ENCODE peak calls at places on chromosomes 4 and X, in seven cellular contexts. One of them, this sample, is unnamed.

GRCh38 chrX:53288173-53288572 is 6.8 kb upstream of the IQSEC2 start:
- DNase-seq in PC-3: no peak
- DNase-seq in GM23248: no peak
- DNase-seq in hepatocyte: no peak
- DNase-seq in PC-9: no peak
- DNase-seq in SK-N-SH: peak; percentile 81
- DNase-seq in MM.1S: no peak
- DNase-seq in this sample: no peak

GRCh38 chr4:76430519-76431388 is 4.3 kb upstream of the SHROOM3 start:
- DNase-seq in PC-3: peak; percentile 71
- DNase-seq in GM23248: peak; percentile 63
- DNase-seq in hepatocyte: peak; percentile 71
- DNase-seq in PC-9: peak; percentile 55
- DNase-seq in SK-N-SH: peak; percentile 67
- DNase-seq in MM.1S: peak; percentile 79
- DNase-seq in this sample: peak; percentile 50

GRCh38 chr4:40000711-40001110 is 23.0 kb upstream of the PDS5A start:
- DNase-seq in PC-3: no peak
- DNase-seq in GM23248: no peak
- DNase-seq in hepatocyte: no peak
- DNase-seq in PC-9: no peak
- DNase-seq in SK-N-SH: no peak
- DNase-seq in MM.1S: no peak
- DNase-seq in this sample: no peak

GRCh38 chrX:119155416-119156035 is 27.9 kb upstream of the KIAA1210 start:
- DNase-seq in PC-3: peak; percentile 95
- DNase-seq in GM23248: peak; percentile 83
- DNase-seq in hepatocyte: peak; percentile 39
- DNase-seq in PC-9: peak; percentile 56
- DNase-seq in SK-N-SH: no peak
- DNase-seq in MM.1S: no peak
- DNase-seq in this sample: no peak

GRCh38 chr4:5753766-5754528 is 42.9 kb downstream of the EVC start:
- DNase-seq in PC-3: peak; percentile 82
- DNase-seq in GM23248: peak; percentile 87
- DNase-seq in hepatocyte: peak; percentile 19
- DNase-seq in PC-9: peak; percentile 70
- DNase-seq in SK-N-SH: no peak
- DNase-seq in MM.1S: no peak
- DNase-seq in this sample: peak; percentile 71

GRCh38 chr4:97987019-97987648 is 156.1 kb downstream of the STPG2 start:
- DNase-seq in PC-3: peak; percentile 56
- DNase-seq in GM23248: peak; percentile 31
- DNase-seq in hepatocyte: peak; percentile 67
- DNase-seq in PC-9: no peak
- DNase-seq in SK-N-SH: peak; percentile 41
- DNase-seq in MM.1S: peak; percentile 59
- DNase-seq in this sample: peak; percentile 44

GRCh38 chrX:154696328-154697045 is 43.1 kb upstream of the CTAG2 start:
- DNase-seq in PC-3: peak; percentile 71
- DNase-seq in GM23248: peak; percentile 83
- DNase-seq in hepatocyte: no peak
- DNase-seq in PC-9: no peak
- DNase-seq in SK-N-SH: no peak
- DNase-seq in MM.1S: no peak
- DNase-seq in this sample: no peak

GRCh38 chr4:113952452-113953029 is 26.9 kb downstream of the ARSJ start:
- DNase-seq in PC-3: peak; percentile 74
- DNase-seq in GM23248: peak; percentile 63
- DNase-seq in hepatocyte: peak; percentile 62
- DNase-seq in PC-9: no peak
- DNase-seq in SK-N-SH: peak; percentile 22
- DNase-seq in MM.1S: peak; percentile 28
- DNase-seq in this sample: peak; percentile 64

GRCh38 chr4:182697094-182697493 is 220.1 kb downstream of the DCTD start:
- DNase-seq in PC-3: no peak
- DNase-seq in GM23248: no peak
- DNase-seq in hepatocyte: no peak
- DNase-seq in PC-9: no peak
- DNase-seq in SK-N-SH: no peak
- DNase-seq in MM.1S: no peak
- DNase-seq in this sample: no peak

GRCh38 chr4:26325191-26325590 is 4.4 kb downstream of the RBPJ start:
- DNase-seq in PC-3: peak; percentile 50
- DNase-seq in GM23248: peak; percentile 65
- DNase-seq in hepatocyte: peak; percentile 34
- DNase-seq in PC-9: no peak
- DNase-seq in SK-N-SH: peak; percentile 33
- DNase-seq in MM.1S: peak; percentile 45
- DNase-seq in this sample: peak; percentile 35

GRCh38 chr4:157221895-157222763 is 1.6 kb downstream of the GRIA2 start:
- DNase-seq in PC-3: no peak
- DNase-seq in GM23248: peak; percentile 12
- DNase-seq in hepatocyte: peak; percentile 69
- DNase-seq in PC-9: no peak
- DNase-seq in SK-N-SH: peak; percentile 84
- DNase-seq in MM.1S: no peak
- DNase-seq in this sample: no peak

GRCh38 chrX:150768132-150768485 is 74.9 kb downstream of the MTMR1 start:
- DNase-seq in PC-3: no peak
- DNase-seq in GM23248: no peak
- DNase-seq in hepatocyte: peak; percentile 30
- DNase-seq in PC-9: no peak
- DNase-seq in SK-N-SH: no peak
- DNase-seq in MM.1S: no peak
- DNase-seq in this sample: no peak

GRCh38 chrX:120560405-120560841 is 339 bp downstream of the CUL4B start:
- DNase-seq in PC-3: peak; percentile 42
- DNase-seq in GM23248: peak; percentile 67
- DNase-seq in hepatocyte: peak; percentile 44
- DNase-seq in PC-9: peak; percentile 44
- DNase-seq in SK-N-SH: no peak
- DNase-seq in MM.1S: peak; percentile 52
- DNase-seq in this sample: no peak

GRCh38 chrX:40653535-40653934 is 6.2 kb upstream of the CXorf38 start:
- DNase-seq in PC-3: no peak
- DNase-seq in GM23248: no peak
- DNase-seq in hepatocyte: no peak
- DNase-seq in PC-9: no peak
- DNase-seq in SK-N-SH: no peak
- DNase-seq in MM.1S: no peak
- DNase-seq in this sample: no peak

GRCh38 chr4:177283167-177283566 is 26.5 kb upstream of the NEIL3 start:
- DNase-seq in PC-3: no peak
- DNase-seq in GM23248: peak; percentile 70
- DNase-seq in hepatocyte: no peak
- DNase-seq in PC-9: no peak
- DNase-seq in SK-N-SH: no peak
- DNase-seq in MM.1S: no peak
- DNase-seq in this sample: no peak

GRCh38 chr4:177282284-177282683 is 27.4 kb upstream of the NEIL3 start:
- DNase-seq in PC-3: no peak
- DNase-seq in GM23248: no peak
- DNase-seq in hepatocyte: no peak
- DNase-seq in PC-9: no peak
- DNase-seq in SK-N-SH: peak; percentile 51
- DNase-seq in MM.1S: no peak
- DNase-seq in this sample: no peak

GRCh38 chr4:177285953-177286352 is 23.7 kb upstream of the NEIL3 start:
- DNase-seq in PC-3: no peak
- DNase-seq in GM23248: no peak
- DNase-seq in hepatocyte: no peak
- DNase-seq in PC-9: no peak
- DNase-seq in SK-N-SH: no peak
- DNase-seq in MM.1S: no peak
- DNase-seq in this sample: no peak

GRCh38 chr4:177275999-177276398 is 33.7 kb upstream of the NEIL3 start:
- DNase-seq in PC-3: no peak
- DNase-seq in GM23248: no peak
- DNase-seq in hepatocyte: no peak
- DNase-seq in PC-9: no peak
- DNase-seq in SK-N-SH: no peak
- DNase-seq in MM.1S: no peak
- DNase-seq in this sample: no peak

DNA sequence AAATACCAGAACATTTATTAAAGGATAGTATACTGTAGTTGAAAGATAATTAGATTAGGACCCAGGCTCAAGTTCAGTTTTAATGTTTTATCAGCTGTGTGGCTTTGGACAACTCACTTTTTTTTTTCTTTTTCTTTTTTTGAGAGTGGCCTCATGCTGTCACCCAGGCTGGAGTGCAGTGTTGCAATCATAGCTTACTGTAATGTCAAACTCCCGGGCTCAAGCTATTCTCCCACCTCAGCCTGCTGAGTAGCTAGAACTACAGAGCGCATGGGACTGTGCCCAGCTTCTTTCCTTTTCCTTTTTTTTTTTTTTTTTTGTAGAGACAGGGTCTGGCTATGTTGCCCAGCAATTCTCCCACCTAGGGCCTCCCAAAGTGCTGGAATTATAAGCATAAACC is 28.1 kb upstream of the NEIL3 start:
- DNase-seq in PC-3: no peak
- DNase-seq in GM23248: peak; percentile 34
- DNase-seq in hepatocyte: peak; percentile 13
- DNase-seq in PC-9: no peak
- DNase-seq in SK-N-SH: no peak
- DNase-seq in MM.1S: no peak
- DNase-seq in this sample: no peak
- H3K9me2 ChIP-seq in PC-3: no peaks in the 10 kb centered on the region
- H3K9me2 ChIP-seq in GM23248: no peaks in the 10 kb centered on the region
- H3K9me2 ChIP-seq in hepatocyte: no peaks in the 10 kb centered on the region
- H3K9me2 ChIP-seq in PC-9: no peaks in the 10 kb centered on the region
- H3K9me2 ChIP-seq in SK-N-SH: no peaks in the 10 kb centered on the region
- H3K9me2 ChIP-seq in MM.1S: no peaks in the 10 kb centered on the region
- H3K9me2 ChIP-seq in this sample: no peaks in the 10 kb centered on the region

GRCh38 chrX:73849054-73849453 is 286.1 kb downstream of the CHIC1 start:
- DNase-seq in PC-3: no peak
- DNase-seq in GM23248: no peak
- DNase-seq in hepatocyte: no peak
- DNase-seq in PC-9: no peak
- DNase-seq in SK-N-SH: no peak
- DNase-seq in MM.1S: no peak
- DNase-seq in this sample: no peak

GRCh38 chrX:73850124-73851013 is 287.4 kb downstream of the CHIC1 start:
- DNase-seq in PC-3: peak; percentile 58
- DNase-seq in GM23248: peak; percentile 23
- DNase-seq in hepatocyte: peak; percentile 13
- DNase-seq in PC-9: no peak
- DNase-seq in SK-N-SH: peak; percentile 44
- DNase-seq in MM.1S: peak; percentile 50
- DNase-seq in this sample: peak; percentile 7

GRCh38 chrX:73847991-73848390 is 285.0 kb downstream of the CHIC1 start:
- DNase-seq in PC-3: no peak
- DNase-seq in GM23248: no peak
- DNase-seq in hepatocyte: no peak
- DNase-seq in PC-9: no peak
- DNase-seq in SK-N-SH: no peak
- DNase-seq in MM.1S: no peak
- DNase-seq in this sample: no peak

GRCh38 chrX:73852022-73852421 is 289.0 kb downstream of the CHIC1 start:
- DNase-seq in PC-3: no peak
- DNase-seq in GM23248: no peak
- DNase-seq in hepatocyte: no peak
- DNase-seq in PC-9: no peak
- DNase-seq in SK-N-SH: no peak
- DNase-seq in MM.1S: no peak
- DNase-seq in this sample: no peak

GRCh38 chrX:73851014-73852009 is 288.3 kb downstream of the CHIC1 start:
- DNase-seq in PC-3: no peak
- DNase-seq in GM23248: no peak
- DNase-seq in hepatocyte: no peak
- DNase-seq in PC-9: no peak
- DNase-seq in SK-N-SH: peak; percentile 70
- DNase-seq in MM.1S: peak; percentile 85
- DNase-seq in this sample: no peak
- H3K79me2 ChIP-seq in PC-3: no peaks in the 10 kb centered on the region
- H3K79me2 ChIP-seq in GM23248: no peaks in the 10 kb centered on the region
- H3K79me2 ChIP-seq in hepatocyte: no peaks in the 10 kb centered on the region
- H3K79me2 ChIP-seq in PC-9: no peaks in the 10 kb centered on the region
- H3K79me2 ChIP-seq in SK-N-SH: peaks cover 55% of the 10 kb centered on the region
- H3K79me2 ChIP-seq in MM.1S: peaks cover 58% of the 10 kb centered on the region
- H3K79me2 ChIP-seq in this sample: no peaks in the 10 kb centered on the region

DNA sequence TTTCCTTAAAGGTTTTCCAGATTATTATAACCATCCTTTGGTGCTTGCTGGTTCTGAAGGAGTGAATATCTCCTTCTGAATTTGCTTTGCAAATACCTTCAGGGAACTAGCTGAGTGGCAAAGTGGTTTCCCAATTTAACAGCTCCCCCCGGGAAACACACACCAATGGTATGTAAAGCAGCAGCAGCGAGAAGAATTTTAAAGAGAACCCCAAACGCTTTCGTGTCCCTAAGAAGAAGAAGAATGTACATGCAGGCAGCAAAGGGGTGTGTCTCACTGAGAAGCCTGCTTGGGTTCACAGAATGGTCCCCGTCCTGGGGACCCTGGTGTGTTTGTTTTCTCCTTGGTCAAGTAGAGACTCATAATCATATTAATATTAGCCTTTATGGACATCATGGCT is 4.2 kb upstream of the AKAP17A start:
- DNase-seq in PC-3: no peak
- DNase-seq in GM23248: no peak
- DNase-seq in hepatocyte: no peak
- DNase-seq in PC-9: no peak
- DNase-seq in SK-N-SH: no peak
- DNase-seq in MM.1S: peak; percentile 13
- DNase-seq in this sample: no peak
- H3K9me2 ChIP-seq in PC-3: no peaks in the 10 kb centered on the region
- H3K9me2 ChIP-seq in GM23248: no peaks in the 10 kb centered on the region
- H3K9me2 ChIP-seq in hepatocyte: no peaks in the 10 kb centered on the region
- H3K9me2 ChIP-seq in PC-9: no peaks in the 10 kb centered on the region
- H3K9me2 ChIP-seq in SK-N-SH: no peaks in the 10 kb centered on the region
- H3K9me2 ChIP-seq in MM.1S: no peaks in the 10 kb centered on the region
- H3K9me2 ChIP-seq in this sample: no peaks in the 10 kb centered on the region

DNA sequence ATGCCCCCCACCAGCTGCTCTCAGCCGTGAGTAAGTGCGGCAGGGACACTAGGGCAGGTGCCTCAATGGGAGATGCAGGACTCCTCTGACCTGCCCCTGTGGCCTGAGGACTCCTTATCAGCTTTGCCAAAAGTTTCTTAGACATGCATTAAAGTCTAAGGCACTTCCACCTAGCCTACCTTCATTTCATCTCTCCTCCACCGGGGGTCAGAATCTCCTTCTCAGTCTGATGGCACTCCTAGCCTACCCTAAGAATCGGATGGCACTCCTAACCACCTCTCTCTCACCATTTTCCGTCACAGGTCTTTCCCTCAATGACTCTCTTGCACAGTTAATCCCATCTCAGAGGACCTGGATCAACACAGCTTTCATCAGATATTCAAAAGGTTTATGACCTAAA is 85.9 kb downstream of the OTC start:
- DNase-seq in PC-3: no peak
- DNase-seq in GM23248: no peak
- DNase-seq in hepatocyte: no peak
- DNase-seq in PC-9: no peak
- DNase-seq in SK-N-SH: peak; percentile 12
- DNase-seq in MM.1S: no peak
- DNase-seq in this sample: no peak
- H3K79me2 ChIP-seq in PC-3: no peaks in the 10 kb centered on the region
- H3K79me2 ChIP-seq in GM23248: no peaks in the 10 kb centered on the region
- H3K79me2 ChIP-seq in hepatocyte: no peaks in the 10 kb centered on the region
- H3K79me2 ChIP-seq in PC-9: no peaks in the 10 kb centered on the region
- H3K79me2 ChIP-seq in SK-N-SH: no peaks in the 10 kb centered on the region
- H3K79me2 ChIP-seq in MM.1S: no peaks in the 10 kb centered on the region
- H3K79me2 ChIP-seq in this sample: no peaks in the 10 kb centered on the region